ENCODE peak calls at places on chromosomes 1 and 21, in five cellular contexts. C, L, F, W and K are unnamed samples.

GRCh38 chr1:26597629-26598039 is 68.1 kb downstream of the RPS6KA1 start:
- DNase-seq in W (peak), F (peak), L (peak), C (no peak), K (peak)

GRCh38 chr1:20593766-20594165 is 4.9 kb downstream of the CDA start:
- DNase-seq in W (no peak), F (no peak), C (no peak), L (no peak), K (no peak)

GRCh38 chr1:21468597-21468996 is 28.7 kb downstream of the NBPF3 start:
- DNase-seq in W (no peak), L (no peak), F (peak), C (no peak), K (no peak)

GRCh38 chr1:63813829-63814277 is 40.0 kb downstream of the ROR1 start:
- DNase-seq in F (no peak), W (no peak), L (no peak), C (no peak), K (no peak)

GRCh38 chr21:37220981-37221664 is 46.0 kb downstream of the VPS26C start:
- DNase-seq in L (peak), F (peak), C (peak), W (peak), K (no peak)

GRCh38 chr1:146012703-146013565 is 8.6 kb downstream of the HJV start:
- DNase-seq in W (peak), L (peak), F (peak), C (no peak), K (peak)

GRCh38 chr1:21311016-21311415 is 20.8 kb upstream of the ECE1 start:
- DNase-seq in L (no peak), W (peak), F (no peak), C (no peak), K (no peak)

GRCh38 chr1:65260851-65261473 is 48.4 kb upstream of the DNAJC6 start:
- DNase-seq in C (no peak), L (no peak), W (no peak), F (peak), K (no peak)

GRCh38 chr1:224435318-224435763 is 744 bp upstream of the WDR26 start:
- DNase-seq in L (no peak), C (no peak), W (no peak), F (peak), K (peak)

GRCh38 chr1:59156526-59157196 is 140.2 kb upstream of the FGGY start:
- DNase-seq in C (no peak), W (no peak), F (no peak), L (no peak), K (no peak)

GRCh38 chr1:16143566-16144324 is 12.1 kb downstream of the EPHA2 start:
- DNase-seq in L (no peak), W (peak), C (no peak), F (peak), K (no peak)

GRCh38 chr1:240194120-240194519 is 102.4 kb downstream of the FMN2 start:
- DNase-seq in L (no peak), F (no peak), W (no peak), C (no peak), K (no peak)

GRCh38 chr21:26117972-26118367 is 52.6 kb downstream of the APP start:
- DNase-seq in C (no peak), F (no peak), W (no peak), L (no peak), K (no peak)

GRCh38 chr1:178060789-178061556 is 32.9 kb upstream of the RASAL2 start:
- DNase-seq in F (no peak), C (no peak), W (peak), L (no peak), K (no peak)

GRCh38 chr1:29657816-29658215 is 421.5 kb downstream of the PTPRU start:
- DNase-seq in L (no peak), W (no peak), F (no peak), C (no peak), K (no peak)

GRCh38 chr1:29655945-29656866 is 419.9 kb downstream of the PTPRU start:
- DNase-seq in C (no peak), L (peak), F (peak), W (no peak), K (peak)

GRCh38 chr1:29653034-29653810 is 416.9 kb downstream of the PTPRU start:
- DNase-seq in F (peak), L (no peak), W (no peak), C (no peak), K (no peak)

GRCh38 chr1:29653886-29654450 is 417.6 kb downstream of the PTPRU start:
- DNase-seq in C (no peak), W (no peak), F (no peak), L (no peak), K (no peak)

DNA sequence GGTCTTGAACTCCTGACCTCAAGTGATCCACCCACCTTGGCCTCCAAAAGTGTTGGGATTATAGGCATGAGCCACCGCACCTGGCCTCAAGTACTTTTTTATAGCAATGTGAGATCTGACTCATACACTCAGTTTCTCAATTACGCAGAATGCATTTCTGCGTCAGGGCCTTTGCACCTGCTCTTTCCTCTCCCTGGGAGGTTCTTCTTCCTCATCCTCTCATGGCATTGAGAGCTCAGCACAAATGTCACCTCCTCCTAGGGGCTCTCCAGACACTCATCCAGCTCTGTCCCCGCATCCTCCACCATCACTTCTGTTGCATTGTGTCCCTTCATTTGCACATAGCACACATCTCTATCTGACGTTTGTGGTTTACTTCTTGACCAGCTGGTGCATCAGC is 418.8 kb downstream of the PTPRU start:
- DNase-seq in F (no peak), L (no peak), W (no peak), C (peak), K (no peak)
- TF ChIP-seq FOXM1 in F (no peak), L (no peak), W (no peak), C (no peak), K (no peak)

GRCh38 chr1:96473791-96474452 is 247.7 kb upstream of the PTBP2 start:
- DNase-seq in W (no peak), F (no peak), L (no peak), C (no peak), K (no peak)
- TF ChIP-seq FOXM1 in W (no peak), F (no peak), L (no peak), C (no peak), K (no peak)

GRCh38 chr21:45607021-45607921 is 36.3 kb upstream of the PCBP3 start:
- DNase-seq in L (peak), C (no peak), F (no peak), W (no peak), K (no peak)

GRCh38 chr21:45612096-45613019 is 31.2 kb upstream of the PCBP3 start:
- DNase-seq in L (no peak), F (no peak), W (no peak), C (no peak), K (no peak)

GRCh38 chr21:45611296-45611695 is 32.2 kb upstream of the PCBP3 start:
- DNase-seq in C (no peak), F (no peak), W (no peak), L (no peak), K (no peak)

GRCh38 chr21:45603481-45603880 is 40.0 kb upstream of the PCBP3 start:
- DNase-seq in W (no peak), C (no peak), F (no peak), L (no peak), K (no peak)

GRCh38 chr21:45607922-45608295 is 35.6 kb upstream of the PCBP3 start:
- DNase-seq in L (peak), C (no peak), F (no peak), W (no peak), K (no peak)
- TF ChIP-seq FOXM1 in L (no peak), C (no peak), F (no peak), W (no peak), K (no peak)

GRCh38 chr1:204773246-204773645 is 87.7 kb upstream of the LRRN2 start:
- DNase-seq in W (no peak), C (no peak), F (no peak), L (no peak), K (no peak)
- TF ChIP-seq FOXM1 in W (no peak), C (no peak), F (no peak), L (no peak), K (no peak)

GRCh38 chr1:154178856-154179811 is 12.8 kb downstream of the TPM3 start:
- DNase-seq in L (no peak), W (peak), C (no peak), F (peak), K (no peak)
- TF ChIP-seq FOXM1 in L (no peak), W (no peak), C (no peak), F (no peak), K (no peak)

DNA sequence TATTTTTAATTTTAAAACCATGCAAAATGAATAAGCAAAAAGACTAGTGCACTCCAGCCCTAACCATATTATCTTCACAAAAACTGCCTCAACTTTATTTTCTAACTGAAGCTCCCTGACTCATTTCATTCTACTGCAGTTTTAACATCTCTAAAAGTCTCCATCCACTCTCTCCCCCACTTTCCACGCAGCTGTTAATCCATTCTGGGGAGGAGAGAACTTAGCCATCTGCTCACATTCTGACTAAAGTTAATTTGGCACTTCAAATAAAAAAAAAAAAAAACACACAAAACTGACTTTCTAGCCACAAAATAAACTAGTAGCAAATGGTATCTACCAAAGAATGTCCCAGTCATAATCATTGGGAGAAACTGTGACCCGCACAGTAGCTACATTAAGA is 5.4 kb upstream of the MYBPHL start:
- DNase-seq in F (no peak), W (no peak), C (no peak), L (no peak), K (no peak)
- TF ChIP-seq FOXM1 in F (no peak), W (no peak), C (no peak), L (no peak), K (no peak)

DNA sequence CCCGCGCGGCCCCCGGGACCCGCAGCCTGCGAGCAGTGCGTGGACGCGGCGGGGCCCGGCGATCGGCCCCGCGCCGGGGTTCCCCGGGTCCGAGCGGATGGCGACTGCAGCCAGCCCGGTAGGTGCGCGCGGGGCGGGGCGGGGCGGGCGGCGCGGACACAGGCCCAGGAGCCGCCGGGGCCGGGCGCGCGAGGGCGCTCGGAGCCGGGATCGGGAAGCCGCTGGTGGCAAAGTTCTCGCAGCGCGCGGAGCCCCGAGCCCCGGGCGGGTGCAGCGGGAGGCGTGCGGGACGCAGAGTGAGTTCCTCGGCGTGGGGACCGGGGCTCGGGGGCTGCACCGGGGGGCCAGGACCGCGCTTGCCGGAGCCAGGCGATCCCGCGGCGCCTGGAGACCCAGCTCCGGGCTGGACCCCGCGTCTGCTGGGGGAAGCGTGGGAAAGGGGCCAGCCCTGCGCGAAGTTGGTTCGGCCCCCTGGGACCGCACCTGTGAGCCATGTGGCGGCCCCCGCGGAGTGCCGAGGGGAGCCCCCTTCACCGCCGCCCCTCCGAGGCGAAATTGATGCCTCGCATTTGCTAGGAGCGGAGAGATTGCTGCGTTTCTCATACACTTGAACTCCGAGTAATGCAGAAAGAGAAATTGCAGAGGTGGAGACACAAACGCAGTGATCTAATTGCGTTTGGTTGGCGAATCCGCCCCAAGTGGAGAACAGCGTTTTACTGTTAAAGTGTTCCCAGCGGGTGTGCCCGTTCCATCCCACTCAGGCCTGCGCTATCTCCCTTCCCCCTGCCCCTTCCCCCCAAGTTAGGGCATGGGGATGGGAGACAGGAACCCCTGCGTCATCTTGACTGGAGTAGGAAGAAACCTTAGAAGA is 228.9 kb upstream of the TMEM51 start:
- DNase-seq in L (peak), C (no peak), F (peak), W (no peak), K (peak)
- TF ChIP-seq FOXM1 in L (no peak), C (no peak), F (no peak), W (no peak), K (no peak)

GRCh38 chr1:219100059-219100458 is 73.6 kb upstream of the LYPLAL1 start:
- DNase-seq in C (no peak), L (no peak), W (no peak), F (no peak), K (no peak)

GRCh38 chr1:219109424-219110018 is 64.2 kb upstream of the LYPLAL1 start:
- DNase-seq in F (no peak), C (no peak), W (no peak), L (no peak), K (no peak)

GRCh38 chr1:219105893-219106292 is 67.8 kb upstream of the LYPLAL1 start:
- DNase-seq in C (no peak), W (no peak), F (no peak), L (no peak), K (no peak)
- TF ChIP-seq FOXM1 in C (no peak), W (no peak), F (no peak), L (no peak), K (no peak)

GRCh38 chr1:173347276-173347675 is 129.9 kb upstream of the PRDX6 start:
- DNase-seq in W (no peak), C (no peak), L (no peak), F (no peak), K (no peak)

GRCh38 chr1:173344034-173344743 is 132.9 kb upstream of the PRDX6 start:
- DNase-seq in C (no peak), W (no peak), F (no peak), L (no peak), K (no peak)

GRCh38 chr1:173342766-173343165 is 134.4 kb upstream of the PRDX6 start:
- DNase-seq in W (no peak), C (no peak), L (no peak), F (no peak), K (no peak)

DNA sequence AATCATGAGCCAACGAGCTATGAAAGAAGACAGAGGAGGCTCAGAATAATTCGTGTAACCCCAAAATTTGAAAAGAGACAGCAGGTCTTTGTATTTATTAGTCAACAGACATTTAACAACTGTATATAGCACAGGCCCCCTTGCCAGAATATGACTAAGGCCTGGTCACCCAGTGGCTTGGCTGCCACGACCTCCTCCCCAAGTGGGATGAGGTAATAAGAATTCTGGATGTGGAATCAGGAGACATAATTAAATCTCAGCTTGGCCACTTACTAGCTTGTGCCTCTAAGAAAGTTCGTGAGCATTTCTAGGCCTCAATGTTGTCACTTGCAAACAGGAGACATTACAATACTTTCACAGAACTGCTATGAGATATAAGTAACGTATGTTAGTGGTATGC is 134.2 kb upstream of the TNFSF4 start:
- DNase-seq in L (no peak), F (no peak), W (no peak), C (no peak), K (no peak)
- TF ChIP-seq FOXM1 in L (no peak), F (no peak), W (no peak), C (no peak), K (no peak)

DNA sequence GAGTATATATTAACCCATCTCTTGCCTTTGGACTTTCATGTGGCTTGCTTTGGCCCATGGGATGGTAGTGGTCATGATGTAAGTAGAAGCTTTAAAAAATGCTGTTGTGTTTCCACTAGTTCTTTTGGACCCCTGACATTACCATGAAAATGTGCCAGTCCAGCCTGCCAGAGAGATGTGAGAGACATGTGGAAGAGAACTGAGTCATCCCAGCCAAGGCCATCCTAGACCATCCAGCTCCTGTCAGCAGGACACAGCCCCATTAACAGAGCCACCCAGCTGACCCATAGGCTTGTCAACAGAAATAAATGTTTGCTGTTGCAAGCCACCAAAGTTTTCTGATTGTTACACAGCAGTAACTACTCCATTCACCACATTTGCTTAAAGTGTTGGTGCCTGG is 3.9 kb upstream of the CD101 start:
- DNase-seq in F (no peak), C (no peak), W (no peak), L (no peak), K (no peak)
- TF ChIP-seq FOXM1 in F (no peak), C (no peak), W (no peak), L (no peak), K (no peak)